ENCODE peak calls at places on chromosomes 6 and 20, in six cellular contexts. I is neural progenitor cell, L is lower lobe of right lung, E is DND-41, C is prostate gland, X is adrenal gland. P is an unnamed sample.
A peak's percentile ranks its signal among the peaks of the same experiment; 100 is the strongest.

GRCh38 chr6:154414021-154414813 is 57.6 kb upstream of the IPCEF1 start:
- DNase-seq in I (no peak), L (no peak), E (no peak), C (no peak), X (no peak), P (no peak)

GRCh38 chr6:168104636-168105035 is 25.6 kb upstream of the FRMD1 start:
- DNase-seq in I (no peak), L (peak; percentile 20), E (no peak), C (no peak), X (no peak), P (no peak)

GRCh38 chr6:157488635-157489226 is 107.7 kb downstream of the ZDHHC14 start:
- DNase-seq in I (peak; percentile 59), L (no peak), E (no peak), C (peak; percentile 21), X (no peak), P (no peak)

GRCh38 chr6:108570518-108570917 is 9.8 kb downstream of the FOXO3 start:
- DNase-seq in I (no peak), L (no peak), E (no peak), C (no peak), X (no peak), P (no peak)

GRCh38 chr6:151440930-151441329 is 11.0 kb downstream of the RMND1 start:
- DNase-seq in I (no peak), L (no peak), E (no peak), C (no peak), X (no peak), P (peak; percentile 11)

GRCh38 chr6:25223421-25224052 is 55.6 kb upstream of the CARMIL1 start:
- DNase-seq in I (peak; percentile 77), L (peak; percentile 50), E (peak; percentile 73), C (peak; percentile 42), X (peak; percentile 59), P (peak; percentile 55)

GRCh38 chr20:35264755-35265154 is 13.2 kb downstream of the MMP24OS start:
- DNase-seq in I (no peak), L (no peak), E (no peak), C (no peak), X (no peak), P (no peak)

GRCh38 chr6:134714679-134715078 is 235.2 kb downstream of the ALDH8A1 start:
- DNase-seq in I (no peak), L (peak; percentile 89), E (peak; percentile 6), C (no peak), X (no peak), P (no peak)

GRCh38 chr6:11043552-11043960 is 549 bp downstream of the ELOVL2 start:
- DNase-seq in I (no peak), L (no peak), E (no peak), C (no peak), X (no peak), P (no peak)

GRCh38 chr6:53432318-53433161 is 83.8 kb upstream of the ELOVL5 start:
- DNase-seq in I (no peak), L (no peak), E (no peak), C (no peak), X (peak; percentile 86), P (no peak)

GRCh38 chr6:125868252-125868651 is 77.5 kb downstream of the NCOA7 start:
- DNase-seq in I (no peak), L (no peak), E (no peak), C (no peak), X (no peak), P (no peak)

GRCh38 chr20:57479196-57479595 is 45.7 kb downstream of the CTCFL start:
- DNase-seq in I (no peak), L (no peak), E (no peak), C (no peak), X (no peak), P (no peak)

GRCh38 chr20:1895674-1896496 is 678 bp downstream of the SIRPA start:
- DNase-seq in I (peak; percentile 34), L (peak; percentile 58), E (no peak), C (no peak), X (no peak), P (no peak)

GRCh38 chr6:153170511-153170910 is 39.4 kb upstream of the RGS17 start:
- DNase-seq in I (no peak), L (no peak), E (no peak), C (no peak), X (no peak), P (no peak)

GRCh38 chr6:106997392-106998257 is 23.1 kb upstream of the CD24 start:
- DNase-seq in I (peak; percentile 81), L (peak; percentile 51), E (peak; percentile 61), C (no peak), X (peak; percentile 76), P (peak; percentile 43)

GRCh38 chr20:49381558-49382493 is 100.6 kb downstream of the KCNB1 start:
- DNase-seq in I (no peak), L (no peak), E (no peak), C (peak; percentile 91), X (peak; percentile 62), P (no peak)

GRCh38 chr20:20083796-20084195 is 31.5 kb downstream of the CFAP61 start:
- DNase-seq in I (peak; percentile 58), L (no peak), E (no peak), C (no peak), X (no peak), P (no peak)

GRCh38 chr20:62523473-62524203 is 47.8 kb upstream of the GATA5 start:
- DNase-seq in I (peak; percentile 33), L (no peak), E (peak; percentile 69), C (no peak), X (no peak), P (no peak)

GRCh38 chr20:61299613-61300012 is 47.6 kb downstream of the CDH4 start:
- DNase-seq in I (no peak), L (no peak), E (no peak), C (no peak), X (no peak), P (no peak)

GRCh38 chr6:52415333-52415732 is 4.8 kb upstream of the EFHC1 start:
- DNase-seq in I (no peak), L (no peak), E (no peak), C (no peak), X (no peak), P (no peak)

GRCh38 chr6:96716221-96716620 is 121.1 kb downstream of the GPR63 start:
- DNase-seq in I (peak; percentile 34), L (no peak), E (no peak), C (no peak), X (no peak), P (no peak)

GRCh38 chr6:136037246-136037884 is 185.9 kb downstream of the PDE7B start:
- DNase-seq in I (no peak), L (no peak), E (no peak), C (no peak), X (no peak), P (no peak)

GRCh38 chr6:71983131-71983530 is 96.8 kb downstream of the RIMS1 start:
- DNase-seq in I (no peak), L (no peak), E (no peak), C (no peak), X (no peak), P (no peak)

DNA sequence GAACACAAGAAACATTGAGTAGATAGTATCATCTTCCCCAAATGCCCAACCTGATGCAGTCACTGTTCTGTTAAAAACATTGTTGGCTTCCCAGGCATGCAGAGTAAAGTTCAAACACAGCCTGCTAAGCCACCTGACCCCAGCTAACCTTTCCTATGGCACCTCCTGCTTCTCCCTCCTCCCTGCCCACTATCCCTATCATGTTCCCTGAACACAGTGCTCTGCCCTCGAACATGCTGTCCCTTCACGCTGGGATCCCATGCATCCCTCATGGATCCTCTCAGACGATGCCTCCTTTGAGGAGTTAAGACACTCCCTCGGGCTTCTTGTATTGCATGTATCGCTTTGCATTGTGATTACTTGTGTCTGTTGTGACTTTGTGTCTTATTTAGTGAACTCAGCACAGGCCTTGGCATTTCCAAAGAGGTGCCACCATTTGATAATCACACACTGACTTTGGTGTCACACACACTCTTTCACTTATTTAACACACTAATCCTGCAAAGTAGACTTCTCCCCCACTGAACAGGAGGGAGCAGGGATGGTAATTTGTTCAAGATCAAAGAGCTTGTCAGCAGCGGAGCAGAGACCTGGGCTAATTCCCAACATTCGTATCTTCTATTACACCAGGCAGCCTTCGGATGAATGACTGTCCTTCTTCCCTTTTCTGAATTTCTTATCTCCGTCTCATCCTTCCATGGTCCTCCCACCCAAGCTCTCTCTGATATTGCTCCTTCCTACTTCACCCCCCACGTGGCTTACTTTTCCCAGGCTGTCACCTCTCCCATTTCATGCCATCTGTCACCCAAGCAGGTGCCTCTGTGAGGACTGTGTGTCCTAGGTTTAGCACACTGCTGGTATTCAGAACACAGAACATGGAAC is 28.3 kb upstream of the SMIM29 start:
- DNase-seq in I (no peak), L (no peak), E (no peak), C (no peak), X (no peak), P (no peak)
- H3K4me1 ChIP-seq in I (no peaks in the 10 kb centered on the region), L (peaks cover 29% of the 10 kb centered on the region), E (no peaks in the 10 kb centered on the region), C (no peaks in the 10 kb centered on the region), X (peaks cover 6% of the 10 kb centered on the region), P (no peaks in the 10 kb centered on the region)

GRCh38 chr20:64051033-64051452 is 1.6 kb upstream of the SOX18 start:
- DNase-seq in I (no peak), L (no peak), E (no peak), C (no peak), X (no peak), P (no peak)

GRCh38 chr20:64051532-64052325 is 2.3 kb upstream of the SOX18 start:
- DNase-seq in I (no peak), L (peak; percentile 73), E (no peak), C (no peak), X (peak; percentile 49), P (no peak)

GRCh38 chr20:64052987-64053840 is 3.8 kb upstream of the SOX18 start:
- DNase-seq in I (no peak), L (no peak), E (no peak), C (no peak), X (no peak), P (no peak)

GRCh38 chr20:64053841-64054661 is 4.6 kb upstream of the SOX18 start:
- DNase-seq in I (peak; percentile 74), L (peak; percentile 70), E (no peak), C (no peak), X (peak; percentile 33), P (no peak)

GRCh38 chr20:64052326-64052722 is 2.9 kb upstream of the SOX18 start:
- DNase-seq in I (no peak), L (no peak), E (no peak), C (no peak), X (no peak), P (no peak)
- H3K4me3 ChIP-seq in I (no peak overlapping the region), L (no peak overlapping the region), E (no peak overlapping the region), C (no peak overlapping the region), X (no peak overlapping the region), P (no peak overlapping the region)

GRCh38 chr20:36479938-36480337 is 61.4 kb upstream of the MYL9 start:
- DNase-seq in I (no peak), L (no peak), E (no peak), C (no peak), X (no peak), P (no peak)
- H3K4me1 ChIP-seq in I (no peaks in the 10 kb centered on the region), L (peaks cover 56% of the 10 kb centered on the region), E (no peaks in the 10 kb centered on the region), C (peaks cover 14% of the 10 kb centered on the region), X (peaks cover 44% of the 10 kb centered on the region), P (peaks cover 7% of the 10 kb centered on the region)

GRCh38 chr6:90178294-90178678 is 118.4 kb downstream of the BACH2 start:
- DNase-seq in I (no peak), L (no peak), E (no peak), C (no peak), X (no peak), P (no peak)

GRCh38 chr6:90180526-90180925 is 116.1 kb downstream of the BACH2 start:
- DNase-seq in I (no peak), L (no peak), E (no peak), C (no peak), X (no peak), P (no peak)

GRCh38 chr6:90175627-90176538 is 120.8 kb downstream of the BACH2 start:
- DNase-seq in I (no peak), L (no peak), E (no peak), C (peak; percentile 75), X (no peak), P (peak; percentile 68)

GRCh38 chr6:90179190-90180169 is 117.2 kb downstream of the BACH2 start:
- DNase-seq in I (peak; percentile 19), L (no peak), E (no peak), C (no peak), X (no peak), P (peak; percentile 27)

GRCh38 chr6:90177544-90178293 is 118.9 kb downstream of the BACH2 start:
- DNase-seq in I (no peak), L (no peak), E (no peak), C (no peak), X (no peak), P (no peak)
- H3K4me3 ChIP-seq in I (no peak overlapping the region), L (no peak overlapping the region), E (no peak overlapping the region), C (no peak overlapping the region), X (no peak overlapping the region), P (no peak overlapping the region)